ENCODE peak calls at places on chromosomes 2 and 18, in four cellular contexts. L is hepatocyte, E is H9, M is GM12878. W is an unnamed sample.
A peak's percentile ranks its signal among the peaks of the same experiment; 100 is the strongest.

GRCh38 chr2:174495365-174496012 is 8.7 kb upstream of the GPR155 start:
- DNase-seq in E (peak; percentile 35), L (no peak), M (no peak), W (no peak)

GRCh38 chr18:30684825-30685481 is 357.6 kb downstream of the DSC3 start:
- DNase-seq in M (no peak), L (no peak), E (peak; percentile 36), W (no peak)

GRCh38 chr2:46377666-46378560 is 80.7 kb downstream of the EPAS1 start:
- DNase-seq in E (peak; percentile 15), M (no peak), L (no peak), W (no peak)

GRCh38 chr2:109256921-109257320 is 127.9 kb downstream of the SH3RF3 start:
- DNase-seq in E (peak; percentile 10), L (no peak), M (no peak), W (peak; percentile 73)

GRCh38 chr2:48912110-48912509 is 156.6 kb upstream of the LHCGR start:
- DNase-seq in M (no peak), L (peak; percentile 25), E (no peak), W (no peak)

GRCh38 chr18:8116346-8117007 is 492.8 kb upstream of the RAB12 start:
- DNase-seq in M (no peak), L (no peak), E (no peak), W (peak; percentile 59)

GRCh38 chr2:96806468-96807126 is 9.5 kb upstream of the CNNM3 start:
- DNase-seq in E (no peak), M (peak; percentile 38), L (no peak), W (no peak)

GRCh38 chr18:59051470-59052165 is 88.1 kb upstream of the SEC11C start:
- DNase-seq in E (no peak), M (no peak), L (no peak), W (peak; percentile 15)

GRCh38 chr2:176751828-176752227 is 460.8 kb upstream of the HNRNPA3 start:
- DNase-seq in L (no peak), E (no peak), M (no peak), W (no peak)

GRCh38 chr2:176752295-176752694 is 460.3 kb upstream of the HNRNPA3 start:
- DNase-seq in L (no peak), M (no peak), E (no peak), W (no peak)

GRCh38 chr2:176751314-176751713 is 461.3 kb upstream of the HNRNPA3 start:
- DNase-seq in L (no peak), E (no peak), M (no peak), W (no peak)

GRCh38 chr2:176753752-176754474 is 458.7 kb upstream of the HNRNPA3 start:
- DNase-seq in M (no peak), L (no peak), E (no peak), W (no peak)

GRCh38 chr2:176753205-176753604 is 459.4 kb upstream of the HNRNPA3 start:
- DNase-seq in M (no peak), E (no peak), L (no peak), W (no peak)
- H3K27ac ChIP-seq in M (no peak overlapping the region), E (no peak overlapping the region), L (no peak overlapping the region), W (no peak overlapping the region)

GRCh38 chr18:364221-364620 is 96.4 kb upstream of the THOC1 start:
- DNase-seq in E (no peak), L (no peak), M (no peak), W (peak; percentile 41)

GRCh38 chr18:363327-364115 is 95.7 kb upstream of the THOC1 start:
- DNase-seq in M (no peak), E (no peak), L (no peak), W (peak; percentile 79)

GRCh38 chr18:365651-366050 is 97.8 kb upstream of the THOC1 start:
- DNase-seq in M (no peak), L (no peak), E (no peak), W (no peak)

GRCh38 chr18:369224-370010 is 101.6 kb upstream of the THOC1 start:
- DNase-seq in E (no peak), L (no peak), M (no peak), W (no peak)

GRCh38 chr18:366466-367053 is 98.7 kb upstream of the THOC1 start:
- DNase-seq in E (peak; percentile 31), L (no peak), M (no peak), W (no peak)
- H2AFZ ChIP-seq in E (no peak overlapping the region), L (no peak overlapping the region), M (no peak overlapping the region), W (no peak overlapping the region)

GRCh38 chr2:102052367-102052764 is 60.6 kb downstream of the IL1R2 start:
- DNase-seq in M (no peak), L (no peak), E (no peak), W (no peak)
- H3K27ac ChIP-seq in M (no peak overlapping the region), L (no peak overlapping the region), E (no peak overlapping the region), W (no peak overlapping the region)

GRCh38 chr2:43225788-43226557 is 433 bp downstream of the ZFP36L2 start:
- DNase-seq in M (no peak), E (no peak), L (peak; percentile 83), W (peak; percentile 80)
- H2AFZ ChIP-seq in M (peak overlapping the region; percentile 38), E (no peak overlapping the region), L (no peak overlapping the region), W (no peak overlapping the region)

W was measured in fibroblast of lung.